ENCODE peak calls at places on chromosomes 7 and 10, in eight cellular contexts. Y, G, I, T, R, Z, J and K are unnamed samples.

GRCh38 chr7:118158766-118159165 is 25.2 kb upstream of the LSM8 start:
- DNase-seq in Y (no peak), G (no peak), I (no peak), T (no peak), R (no peak), Z (no peak), J (no peak), K (no peak)

GRCh38 chr7:151542606-151543130 is 23.0 kb upstream of the RHEB start:
- DNase-seq in Y (no peak), G (no peak), I (no peak), T (no peak), R (no peak), Z (no peak), J (no peak), K (no peak)

GRCh38 chr10:1610986-1611770 is 126.1 kb downstream of the ADARB2 start:
- DNase-seq in Y (no peak), G (no peak), I (no peak), T (no peak), R (no peak), Z (no peak), J (no peak), K (peak)

GRCh38 chr7:146090023-146090645 is 26.5 kb upstream of the CNTNAP2 start:
- DNase-seq in Y (peak), G (no peak), I (peak), T (no peak), R (peak), Z (peak), J (peak), K (no peak)

GRCh38 chr7:123352957-123353356 is 153.2 kb upstream of the SLC13A1 start:
- DNase-seq in Y (no peak), G (no peak), I (no peak), T (no peak), R (no peak), Z (no peak), J (no peak), K (no peak)

GRCh38 chr10:43265799-43266721 is 805 bp downstream of the RASGEF1A start:
- DNase-seq in Y (no peak), G (peak), I (no peak), T (no peak), R (no peak), Z (no peak), J (peak), K (peak)

GRCh38 chr7:150811-151221 is 41.6 kb upstream of the FAM20C start:
- DNase-seq in Y (no peak), G (no peak), I (no peak), T (no peak), R (no peak), Z (no peak), J (no peak), K (no peak)

GRCh38 chr10:74223755-74224530 is 72.9 kb downstream of the ADK start:
- DNase-seq in Y (peak), G (peak), I (no peak), T (peak), R (no peak), Z (no peak), J (no peak), K (no peak)

GRCh38 chr10:61897671-61898434 is 3.6 kb upstream of the ARID5B start:
- DNase-seq in Y (no peak), G (peak), I (no peak), T (no peak), R (no peak), Z (peak), J (peak), K (no peak)

GRCh38 chr10:122786269-122786668 is 59.4 kb downstream of the CUZD1 start:
- DNase-seq in Y (no peak), G (peak), I (no peak), T (peak), R (no peak), Z (peak), J (no peak), K (no peak)

GRCh38 chr7:89077992-89078391 is 282.5 kb upstream of the TEX47 start:
- DNase-seq in Y (no peak), G (no peak), I (no peak), T (no peak), R (no peak), Z (no peak), J (no peak), K (no peak)

GRCh38 chr10:46304671-46305429 is 18.1 kb downstream of the ANTXRL start:
- DNase-seq in Y (no peak), G (no peak), I (no peak), T (no peak), R (no peak), Z (no peak), J (no peak), K (no peak)

GRCh38 chr7:50812847-50813475 is 30.3 kb upstream of the GRB10 start:
- DNase-seq in Y (peak), G (peak), I (no peak), T (no peak), R (no peak), Z (no peak), J (peak), K (no peak)

GRCh38 chr7:43283706-43284105 is 171.3 kb downstream of the HECW1 start:
- DNase-seq in Y (no peak), G (no peak), I (no peak), T (no peak), R (no peak), Z (no peak), J (no peak), K (no peak)

GRCh38 chr10:115624448-115624847 is 531.3 kb downstream of the ATRNL1 start:
- DNase-seq in Y (no peak), G (no peak), I (no peak), T (no peak), R (no peak), Z (no peak), J (no peak), K (no peak)

GRCh38 chr10:50326757-50327701 is 75.7 kb upstream of the ASAH2 start:
- DNase-seq in Y (peak), G (peak), I (no peak), T (peak), R (no peak), Z (peak), J (peak), K (no peak)

GRCh38 chr7:139230774-139231512 is at the start of gene UBN2:
- DNase-seq in Y (peak), G (peak), I (peak), T (peak), R (peak), Z (peak), J (peak), K (peak)

GRCh38 chr7:142860968-142861367 is 6.1 kb downstream of the EPHB6 start:
- DNase-seq in Y (no peak), G (no peak), I (no peak), T (no peak), R (no peak), Z (no peak), J (no peak), K (no peak)

GRCh38 chr10:73110345-73110849 is at the start of gene NUDT13:
- DNase-seq in Y (no peak), G (peak), I (no peak), T (peak), R (no peak), Z (peak), J (peak), K (no peak)

GRCh38 chr10:13972609-13973008 is 358.1 kb downstream of the FRMD4A start:
- DNase-seq in Y (no peak), G (no peak), I (no peak), T (no peak), R (no peak), Z (no peak), J (no peak), K (no peak)

GRCh38 chr7:106770191-106770590 is 94.9 kb upstream of the PIK3CG start:
- DNase-seq in Y (peak), G (peak), I (no peak), T (peak), R (no peak), Z (no peak), J (no peak), K (no peak)

GRCh38 chr7:74343281-74344127 is 54.3 kb downstream of the CLIP2 start:
- DNase-seq in Y (peak), G (peak), I (no peak), T (no peak), R (no peak), Z (no peak), J (peak), K (no peak)

GRCh38 chr10:3786295-3786981 is 1.4 kb upstream of the KLF6 start:
- DNase-seq in Y (no peak), G (no peak), I (no peak), T (no peak), R (no peak), Z (no peak), J (peak), K (no peak)

GRCh38 chr7:37732880-37733279 is 49.3 kb downstream of the GPR141 start:
- DNase-seq in Y (no peak), G (no peak), I (no peak), T (no peak), R (no peak), Z (no peak), J (no peak), K (no peak)

GRCh38 chr7:21941570-21942224 is 4.0 kb downstream of the CDCA7L start:
- DNase-seq in Y (no peak), G (peak), I (no peak), T (no peak), R (no peak), Z (peak), J (no peak), K (no peak)

GRCh38 chr10:117272195-117273076 is 31.5 kb downstream of the SLC18A2 start:
- DNase-seq in Y (no peak), G (no peak), I (no peak), T (no peak), R (no peak), Z (no peak), J (no peak), K (no peak)

GRCh38 chr10:128519581-128519980 is 393.4 kb upstream of the MKI67 start:
- DNase-seq in Y (no peak), G (no peak), I (no peak), T (no peak), R (no peak), Z (no peak), J (no peak), K (no peak)

GRCh38 chr10:84194424-84195043 is at the start of gene CDHR1:
- DNase-seq in Y (no peak), G (peak), I (peak), T (no peak), R (no peak), Z (peak), J (no peak), K (no peak)

GRCh38 chr7:47375590-47375989 is 206.3 kb downstream of the TNS3 start:
- DNase-seq in Y (no peak), G (peak), I (no peak), T (no peak), R (no peak), Z (no peak), J (no peak), K (no peak)

GRCh38 chr7:124328774-124329173 is 295.9 kb upstream of the TMEM229A start:
- DNase-seq in Y (no peak), G (no peak), I (no peak), T (no peak), R (no peak), Z (no peak), J (no peak), K (no peak)

GRCh38 chr7:86904949-86905834 is 154.3 kb downstream of the ELAPOR2 start:
- DNase-seq in Y (peak), G (peak), I (no peak), T (no peak), R (no peak), Z (peak), J (peak), K (no peak)

GRCh38 chr7:77180990-77181595 is 18.5 kb downstream of the FGL2 start:
- DNase-seq in Y (no peak), G (no peak), I (no peak), T (no peak), R (no peak), Z (no peak), J (no peak), K (no peak)

GRCh38 chr7:137967143-137968018 is 34.5 kb downstream of the CREB3L2 start:
- DNase-seq in Y (no peak), G (no peak), I (no peak), T (no peak), R (no peak), Z (no peak), J (peak), K (no peak)

GRCh38 chr10:34121974-34122282 is 693.2 kb downstream of the PARD3 start:
- DNase-seq in Y (no peak), G (no peak), I (no peak), T (peak), R (no peak), Z (peak), J (no peak), K (no peak)

GRCh38 chr7:117259626-117260025 is 63.2 kb downstream of the WNT2 start:
- DNase-seq in Y (no peak), G (no peak), I (no peak), T (peak), R (no peak), Z (no peak), J (no peak), K (no peak)

GRCh38 chr7:143434660-143435059 is 8.6 kb upstream of the TAS2R60 start:
- DNase-seq in Y (no peak), G (peak), I (no peak), T (no peak), R (no peak), Z (no peak), J (peak), K (no peak)

GRCh38 chr10:101135151-101136006 is 4.3 kb downstream of the TLX1 start:
- DNase-seq in Y (no peak), G (no peak), I (no peak), T (no peak), R (no peak), Z (no peak), J (no peak), K (no peak)

GRCh38 chr10:88457680-88458079 is 125.4 kb downstream of the RNLS start:
- DNase-seq in Y (no peak), G (no peak), I (no peak), T (no peak), R (no peak), Z (no peak), J (no peak), K (no peak)